ENCODE peak calls at places on chromosomes 11 and 22, in nine cellular contexts. E, I, R, D, J, L, X, N and U are unnamed samples.

GRCh38 chr11:59641156-59641555 is 25.6 kb upstream of the OSBP start:
- DNase-seq in E (no peak), J (no peak), N (no peak), I (no peak), L (no peak), D (no peak), X (no peak), R (no peak), U (no peak)

GRCh38 chr11:33638608-33639007 is 62.0 kb downstream of the C11orf91 start:
- DNase-seq in R (no peak), I (no peak), J (no peak), N (no peak), E (no peak), X (no peak), D (no peak), L (no peak), U (no peak)

GRCh38 chr22:46592390-46592872 is 27.8 kb upstream of the GRAMD4 start:
- DNase-seq in N (no peak), D (peak; percentile 53), E (peak; percentile 86), I (peak; percentile 92), X (peak; percentile 4), R (peak; percentile 13), J (peak; percentile 83), L (no peak), U (peak; percentile 64)

GRCh38 chr11:11940551-11940950 is 67.9 kb downstream of the DKK3 start:
- DNase-seq in R (no peak), D (no peak), J (no peak), I (no peak), E (no peak), N (no peak), X (no peak), L (no peak), U (no peak)

GRCh38 chr22:26577081-26577480 is 12.9 kb downstream of the TPST2 start:
- DNase-seq in I (peak; percentile 31), R (no peak), X (no peak), E (no peak), L (no peak), J (no peak), D (no peak), N (no peak), U (no peak)

GRCh38 chr22:46084376-46084775 is 66.0 kb upstream of the PPARA start:
- DNase-seq in D (no peak), I (peak; percentile 59), L (no peak), N (peak; percentile 42), E (no peak), X (no peak), J (no peak), R (no peak), U (peak; percentile 30)

GRCh38 chr11:123406441-123407123 is 23.5 kb upstream of the GRAMD1B start:
- DNase-seq in E (no peak), L (no peak), I (no peak), R (no peak), X (no peak), D (no peak), J (peak; percentile 51), N (no peak), U (no peak)

GRCh38 chr11:121012091-121012490 is 11.8 kb upstream of the TBCEL start:
- DNase-seq in I (no peak), N (no peak), X (no peak), E (no peak), D (no peak), R (no peak), J (no peak), L (no peak), U (no peak)

GRCh38 chr22:44395116-44396005 is 82.6 kb upstream of the SHISAL1 start:
- DNase-seq in J (no peak), X (no peak), L (no peak), D (no peak), R (no peak), I (peak; percentile 54), N (no peak), E (no peak), U (peak; percentile 65)

GRCh38 chr11:13923182-13923581 is 39.3 kb upstream of the SPON1 start:
- DNase-seq in R (no peak), D (no peak), E (peak; percentile 5), N (no peak), J (no peak), X (no peak), L (no peak), I (no peak), U (no peak)

GRCh38 chr11:73218106-73218829 is at the start of gene P2RY2:
- DNase-seq in N (peak; percentile 87), I (peak; percentile 95), E (peak; percentile 96), R (no peak), D (no peak), X (no peak), J (peak; percentile 32), L (peak; percentile 94), U (peak; percentile 89)

GRCh38 chr11:64856382-64857227 is 12.2 kb upstream of the CDC42BPG start:
- DNase-seq in L (peak; percentile 47), E (peak; percentile 99), R (no peak), J (peak; percentile 71), D (no peak), X (no peak), I (no peak), N (no peak), U (peak; percentile 94)

GRCh38 chr22:50292643-50293440 is 14.6 kb downstream of the PLXNB2 start:
- DNase-seq in R (no peak), X (no peak), L (no peak), J (peak; percentile 59), E (no peak), N (no peak), I (no peak), D (no peak), U (no peak)

GRCh38 chr11:70324354-70325115 is 54.0 kb downstream of the PPFIA1 start:
- DNase-seq in X (no peak), R (no peak), L (no peak), N (no peak), I (no peak), D (no peak), J (peak; percentile 66), E (no peak), U (no peak)

GRCh38 chr11:75035911-75036536 is 47.3 kb downstream of the NEU3 start:
- DNase-seq in J (no peak), N (no peak), E (peak; percentile 33), R (no peak), X (no peak), L (no peak), D (no peak), I (no peak), U (no peak)

GRCh38 chr11:118604566-118604965 is 2.8 kb upstream of the PHLDB1 start:
- DNase-seq in J (no peak), L (no peak), E (no peak), I (no peak), D (no peak), R (no peak), N (no peak), X (no peak), U (no peak)

GRCh38 chr22:23217171-23218052 is 37.1 kb downstream of the BCR start:
- DNase-seq in D (no peak), L (no peak), X (no peak), R (no peak), J (no peak), E (peak; percentile 15), N (no peak), I (peak; percentile 89), U (peak; percentile 83)
- H3K4me3 ChIP-seq in D (no peak overlapping the region), L (no peak overlapping the region), X (no peak overlapping the region), R (no peak overlapping the region), J (no peak overlapping the region), E (peak overlapping the region; percentile 63), N (no peak overlapping the region), I (no peak overlapping the region), U (no peak overlapping the region)

DNA sequence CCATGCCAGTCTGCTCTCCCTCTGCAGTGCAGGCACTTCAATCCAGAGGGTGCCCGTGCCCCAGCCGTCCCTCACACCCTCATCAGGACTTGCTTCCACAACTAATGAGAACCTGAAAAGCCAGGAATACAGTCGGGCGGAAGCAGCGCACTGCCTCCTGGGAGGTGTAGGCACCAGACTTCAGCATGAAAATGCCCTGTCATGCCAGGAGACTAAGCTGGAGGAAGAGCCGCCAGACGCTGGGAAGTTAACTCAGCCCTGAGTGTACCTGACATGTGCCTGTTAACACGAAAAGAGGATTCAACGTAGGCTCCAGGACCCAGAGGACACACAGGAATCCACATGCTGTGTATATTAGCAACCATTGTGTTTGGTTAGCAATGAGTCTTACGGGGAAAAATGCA is 40.0 kb upstream of the FLI1 start:
- DNase-seq in I (peak; percentile 81), D (peak; percentile 48), L (no peak), R (no peak), E (no peak), J (no peak), X (no peak), N (peak; percentile 72), U (peak; percentile 85)
- H3K4me3 ChIP-seq in I (no peak overlapping the region), D (no peak overlapping the region), L (no peak overlapping the region), R (no peak overlapping the region), E (no peak overlapping the region), J (no peak overlapping the region), X (no peak overlapping the region), N (no peak overlapping the region), U (peak overlapping the region; percentile 6)

GRCh38 chr11:20066783-20067156 is 93.5 kb downstream of the DBX1 start:
- DNase-seq in E (no peak), J (no peak), N (no peak), R (no peak), X (no peak), D (no peak), I (no peak), L (no peak), U (no peak)
- H3K4me3 ChIP-seq in E (no peak overlapping the region), J (no peak overlapping the region), N (no peak overlapping the region), R (no peak overlapping the region), X (no peak overlapping the region), D (no peak overlapping the region), I (no peak overlapping the region), L (no peak overlapping the region), U (no peak overlapping the region)

GRCh38 chr11:457071-457760 is 7.1 kb downstream of the PTDSS2 start:
- DNase-seq in R (no peak), X (no peak), D (no peak), L (no peak), J (no peak), E (no peak), N (peak; percentile 2), I (peak; percentile 71), U (no peak)
- H3K4me3 ChIP-seq in R (no peak overlapping the region), X (no peak overlapping the region), D (no peak overlapping the region), L (no peak overlapping the region), J (no peak overlapping the region), E (no peak overlapping the region), N (no peak overlapping the region), I (no peak overlapping the region), U (no peak overlapping the region)

GRCh38 chr22:30290679-30291333 is 1.5 kb upstream of the CASTOR1 start:
- DNase-seq in X (no peak), J (peak; percentile 60), R (no peak), L (no peak), D (no peak), E (peak; percentile 82), I (peak; percentile 87), N (peak; percentile 87), U (peak; percentile 82)

GRCh38 chr22:30289126-30289979 is at the start of gene CASTOR1:
- DNase-seq in L (peak; percentile 98), N (peak; percentile 98), R (peak; percentile 95), I (peak; percentile 98), D (peak; percentile 95), J (peak; percentile 95), E (peak; percentile 96), X (peak; percentile 83), U (peak; percentile 99)

GRCh38 chr22:30289980-30290313 is 642 bp upstream of the CASTOR1 start:
- DNase-seq in D (no peak), X (no peak), L (no peak), E (no peak), N (no peak), R (no peak), I (no peak), J (no peak), U (no peak)

GRCh38 chr22:30291334-30291892 is 2.1 kb upstream of the CASTOR1 start:
- DNase-seq in X (no peak), E (no peak), R (no peak), I (no peak), J (no peak), D (no peak), L (no peak), N (no peak), U (no peak)

GRCh38 chr22:30290318-30290678 is 993 bp upstream of the CASTOR1 start:
- DNase-seq in D (no peak), L (no peak), N (no peak), R (no peak), J (peak; percentile 69), E (peak; percentile 56), I (no peak), X (no peak), U (peak; percentile 60)
- H3K4me3 ChIP-seq in D (no peak overlapping the region), L (no peak overlapping the region), N (no peak overlapping the region), R (no peak overlapping the region), J (peak overlapping the region; percentile 73), E (no peak overlapping the region), I (peak overlapping the region; percentile 71), X (no peak overlapping the region), U (no peak overlapping the region)